ENCODE peak calls at places on chromosomes 1 and 21, in ten cellular contexts. G, Z, M, L, R, Y, F, U, I and T are unnamed samples.

GRCh38 chr1:28927442-28928305 is 13.3 kb downstream of the EPB41 start:
- DNase-seq in L (peak), I (no peak), Y (no peak), U (no peak), F (no peak), G (no peak), Z (no peak), M (no peak), R (no peak), T (peak)

GRCh38 chr1:200907611-200908097 is 13.0 kb downstream of the INAVA start:
- DNase-seq in M (no peak), G (no peak), F (no peak), Y (no peak), L (no peak), Z (no peak), U (no peak), I (no peak), R (no peak), T (no peak)

GRCh38 chr21:25639922-25640670 is 1.0 kb downstream of the JAM2 start:
- DNase-seq in F (peak), Y (peak), L (peak), G (no peak), U (no peak), I (peak), Z (peak), M (no peak), R (peak), T (peak)

GRCh38 chr1:36829066-36829465 is 205.2 kb downstream of the GRIK3 start:
- DNase-seq in L (no peak), Y (no peak), F (no peak), R (no peak), I (no peak), U (no peak), M (no peak), Z (no peak), G (no peak), T (no peak)

GRCh38 chr21:46532080-46532479 is 72.8 kb downstream of the S100B start:
- DNase-seq in Y (no peak), M (peak), G (no peak), R (no peak), F (no peak), Z (no peak), U (no peak), I (no peak), L (no peak), T (no peak)

GRCh38 chr1:6423321-6423999 is 1.1 kb upstream of the ESPN start:
- DNase-seq in R (peak), U (peak), M (peak), Y (peak), I (no peak), L (peak), Z (no peak), G (peak), F (no peak), T (peak)

GRCh38 chr1:15224259-15224869 is 22.7 kb upstream of the FHAD1 start:
- DNase-seq in R (no peak), I (no peak), Z (no peak), G (no peak), U (no peak), F (no peak), L (no peak), M (no peak), Y (no peak), T (no peak)

GRCh38 chr1:39391741-39392679 is 99.4 kb upstream of the BMP8A start:
- DNase-seq in Y (no peak), G (peak), I (no peak), M (no peak), F (peak), L (peak), R (peak), Z (no peak), U (peak), T (peak)

GRCh38 chr1:201530741-201531521 is 8.0 kb upstream of the NAV1 start:
- DNase-seq in M (no peak), F (peak), U (peak), I (peak), Y (peak), R (peak), L (peak), G (peak), Z (peak), T (peak)

GRCh38 chr1:248823517-248824001 is 2.2 kb downstream of the SH3BP5L start:
- DNase-seq in Z (no peak), Y (no peak), U (peak), F (no peak), G (no peak), L (peak), R (no peak), M (no peak), I (no peak), T (no peak)

GRCh38 chr1:159868766-159869165 is 6.3 kb upstream of the VSIG8 start:
- DNase-seq in Z (no peak), M (no peak), G (no peak), I (no peak), R (no peak), F (no peak), L (no peak), Y (no peak), U (no peak), T (no peak)

GRCh38 chr1:44632511-44633072 is 41.7 kb downstream of the TMEM53 start:
- DNase-seq in Z (no peak), M (no peak), R (no peak), Y (no peak), G (peak), I (no peak), U (peak), F (no peak), L (no peak), T (no peak)

GRCh38 chr1:95115708-95116137 is 1.4 kb upstream of the TLCD4 start:
- DNase-seq in Z (no peak), R (no peak), I (no peak), M (no peak), F (no peak), L (no peak), U (peak), Y (no peak), G (no peak), T (no peak)

GRCh38 chr1:114668784-114669561 is 876 bp downstream of the DENND2C start:
- DNase-seq in Z (no peak), I (no peak), U (peak), Y (no peak), M (no peak), G (no peak), F (no peak), L (peak), R (no peak), T (no peak)

GRCh38 chr1:21256776-21257175 is 33.5 kb downstream of the ECE1 start:
- DNase-seq in Z (no peak), R (no peak), G (no peak), M (no peak), I (no peak), U (no peak), L (no peak), Y (no peak), F (no peak), T (no peak)

GRCh38 chr1:21257431-21258135 is 32.7 kb downstream of the ECE1 start:
- DNase-seq in L (no peak), R (no peak), Y (no peak), U (peak), Z (no peak), M (no peak), G (no peak), F (no peak), I (no peak), T (no peak)

GRCh38 chr1:21254335-21254951 is 35.8 kb downstream of the ECE1 start:
- DNase-seq in G (no peak), Y (peak), Z (peak), L (no peak), R (no peak), I (peak), U (no peak), F (peak), M (no peak), T (peak)

GRCh38 chr1:21255943-21256320 is 34.3 kb downstream of the ECE1 start:
- DNase-seq in G (no peak), R (no peak), M (no peak), F (no peak), L (no peak), Y (no peak), Z (no peak), U (no peak), I (no peak), T (no peak)

DNA sequence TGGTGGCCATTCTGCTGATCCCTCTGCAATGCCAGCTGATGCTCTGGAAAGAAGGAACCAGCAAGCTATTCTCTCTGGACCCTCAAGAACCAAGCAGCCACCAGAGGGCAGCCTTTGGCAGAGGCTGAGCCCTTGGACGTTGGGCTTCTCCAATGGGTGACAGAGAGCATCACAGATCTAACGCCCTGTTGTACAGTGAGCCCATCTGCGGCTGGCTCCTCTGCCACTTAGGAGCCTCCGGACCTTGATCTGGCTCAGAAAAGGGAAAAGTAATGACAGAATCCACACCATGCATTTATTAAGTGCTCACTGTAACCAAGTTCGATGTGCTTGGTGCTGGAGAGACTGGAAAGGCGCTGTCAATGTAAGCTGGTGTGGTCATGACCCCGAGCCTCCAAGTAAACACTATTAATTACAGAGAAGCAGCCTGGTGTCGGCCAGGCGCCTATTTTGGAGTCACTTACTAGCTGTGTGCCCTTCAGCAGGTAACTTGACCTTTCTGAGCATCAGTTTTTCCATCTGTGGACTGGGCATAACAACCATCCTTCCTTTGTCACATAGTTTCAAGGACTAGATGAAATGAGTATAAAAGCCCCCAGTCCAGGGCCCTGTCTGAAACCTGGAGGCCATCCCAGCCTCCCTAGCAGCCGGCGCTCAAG is 34.9 kb downstream of the ECE1 start:
- DNase-seq in Z (peak), G (peak), L (peak), U (peak), Y (peak), I (peak), R (peak), M (peak), F (peak), T (peak)
- H3K27ac ChIP-seq in Z (peak), G (no peak), L (peak), U (no peak), Y (no peak), I (peak), R (no peak), M (no peak), F (peak), T (no peak)

GRCh38 chr1:30982937-30983336 is 74.4 kb upstream of the SDC3 start:
- DNase-seq in U (no peak), L (no peak), R (no peak), I (no peak), G (no peak), M (no peak), F (peak), Y (no peak), Z (no peak), T (no peak)
- H3K27ac ChIP-seq in U (no peak), L (no peak), R (peak), I (no peak), G (no peak), M (no peak), F (no peak), Y (no peak), Z (peak), T (no peak)

GRCh38 chr21:30248844-30249243 is 32.9 kb upstream of the CLDN8 start:
- DNase-seq in I (no peak), R (no peak), G (no peak), Z (no peak), U (no peak), L (no peak), M (no peak), Y (no peak), F (no peak), T (no peak)

GRCh38 chr21:30255679-30256078 is 27.1 kb downstream of the KRTAP24-1 start:
- DNase-seq in I (no peak), Y (no peak), L (no peak), M (no peak), G (no peak), F (no peak), R (no peak), U (no peak), Z (no peak), T (no peak)

GRCh38 chr21:30251781-30252180 is 31.0 kb downstream of the KRTAP24-1 start:
- DNase-seq in L (no peak), I (no peak), G (no peak), Y (no peak), Z (no peak), F (no peak), M (no peak), R (no peak), U (peak), T (no peak)

DNA sequence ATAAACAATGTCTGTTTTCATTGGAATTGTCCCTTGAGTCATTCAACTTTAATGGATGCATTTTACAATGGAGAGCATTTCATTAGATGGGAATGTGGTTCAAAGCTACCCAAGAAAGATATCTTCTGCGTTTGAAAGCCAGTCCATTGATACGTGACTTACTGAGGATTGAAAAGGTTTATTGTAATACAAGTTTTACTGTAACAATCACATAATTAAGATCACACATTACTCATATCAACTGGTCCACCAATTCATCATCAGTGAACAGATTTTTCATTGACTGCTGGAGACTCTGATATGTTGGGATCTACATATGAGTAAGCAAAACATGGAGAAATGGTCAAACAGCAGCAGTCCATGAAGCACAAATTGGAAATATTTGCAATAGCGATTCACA is 32.8 kb downstream of the KRTAP24-1 start:
- DNase-seq in M (no peak), F (no peak), Z (no peak), R (no peak), Y (no peak), L (no peak), G (no peak), I (no peak), U (no peak), T (no peak)
- H3K27ac ChIP-seq in M (no peak), F (no peak), Z (no peak), R (no peak), Y (no peak), L (no peak), G (no peak), I (no peak), U (no peak), T (no peak)

GRCh38 chr1:229164338-229164737 is 106.6 kb upstream of the RAB4A start:
- DNase-seq in Z (no peak), I (no peak), L (no peak), G (no peak), R (no peak), Y (peak), M (no peak), U (no peak), F (no peak), T (no peak)
- H3K27ac ChIP-seq in Z (no peak), I (no peak), L (no peak), G (no peak), R (no peak), Y (peak), M (no peak), U (no peak), F (no peak), T (no peak)

DNA sequence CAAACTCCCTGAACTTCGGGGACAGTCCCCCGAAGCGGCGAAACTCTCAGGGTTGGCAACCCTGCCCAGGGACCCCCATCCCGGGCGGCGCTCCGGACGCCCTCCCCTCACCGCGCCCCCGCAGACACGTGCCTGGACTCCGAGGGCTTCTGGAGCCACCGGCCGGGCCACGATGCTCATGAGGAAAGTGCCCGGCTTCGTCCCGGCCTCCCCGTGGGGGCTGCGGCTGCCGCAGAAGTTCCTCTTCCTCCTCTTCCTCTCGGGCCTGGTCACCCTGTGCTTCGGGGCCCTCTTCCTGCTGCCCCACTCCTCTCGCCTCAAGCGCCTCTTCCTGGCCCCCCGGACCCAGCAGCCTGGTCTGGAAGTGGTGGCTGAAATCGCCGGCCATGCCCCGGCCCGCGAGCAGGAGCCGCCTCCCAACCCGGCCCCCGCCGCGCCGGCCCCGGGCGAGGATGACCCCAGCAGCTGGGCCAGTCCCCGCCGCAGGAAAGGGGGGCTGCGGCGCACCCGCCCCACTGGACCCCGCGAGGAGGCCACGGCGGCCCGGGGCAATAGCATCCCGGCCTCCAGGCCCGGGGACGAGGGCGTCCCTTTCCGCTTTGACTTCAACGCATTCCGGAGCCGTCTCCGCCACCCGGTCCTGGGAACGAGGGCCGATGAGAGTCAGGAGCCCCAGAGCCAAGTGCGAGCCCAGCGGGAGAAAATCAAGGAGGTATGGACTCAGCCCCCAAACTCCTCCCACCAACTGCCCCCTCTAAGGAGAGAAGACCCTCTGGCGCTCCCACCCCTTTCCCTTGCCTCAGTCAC is 1.2 kb downstream of the MAN1C1 start:
- DNase-seq in Y (no peak), I (peak), G (no peak), R (peak), L (no peak), M (no peak), F (no peak), U (no peak), Z (peak), T (no peak)
- H3K27ac ChIP-seq in Y (peak), I (no peak), G (no peak), R (no peak), L (no peak), M (peak), F (peak), U (no peak), Z (peak), T (no peak)

GRCh38 chr1:162537216-162537615 is 24.3 kb upstream of the UAP1 start:
- DNase-seq in Y (no peak), M (no peak), G (no peak), U (no peak), F (no peak), Z (no peak), I (no peak), R (no peak), L (peak), T (no peak)
- H3K27ac ChIP-seq in Y (no peak), M (no peak), G (no peak), U (no peak), F (no peak), Z (no peak), I (no peak), R (no peak), L (peak), T (no peak)

DNA sequence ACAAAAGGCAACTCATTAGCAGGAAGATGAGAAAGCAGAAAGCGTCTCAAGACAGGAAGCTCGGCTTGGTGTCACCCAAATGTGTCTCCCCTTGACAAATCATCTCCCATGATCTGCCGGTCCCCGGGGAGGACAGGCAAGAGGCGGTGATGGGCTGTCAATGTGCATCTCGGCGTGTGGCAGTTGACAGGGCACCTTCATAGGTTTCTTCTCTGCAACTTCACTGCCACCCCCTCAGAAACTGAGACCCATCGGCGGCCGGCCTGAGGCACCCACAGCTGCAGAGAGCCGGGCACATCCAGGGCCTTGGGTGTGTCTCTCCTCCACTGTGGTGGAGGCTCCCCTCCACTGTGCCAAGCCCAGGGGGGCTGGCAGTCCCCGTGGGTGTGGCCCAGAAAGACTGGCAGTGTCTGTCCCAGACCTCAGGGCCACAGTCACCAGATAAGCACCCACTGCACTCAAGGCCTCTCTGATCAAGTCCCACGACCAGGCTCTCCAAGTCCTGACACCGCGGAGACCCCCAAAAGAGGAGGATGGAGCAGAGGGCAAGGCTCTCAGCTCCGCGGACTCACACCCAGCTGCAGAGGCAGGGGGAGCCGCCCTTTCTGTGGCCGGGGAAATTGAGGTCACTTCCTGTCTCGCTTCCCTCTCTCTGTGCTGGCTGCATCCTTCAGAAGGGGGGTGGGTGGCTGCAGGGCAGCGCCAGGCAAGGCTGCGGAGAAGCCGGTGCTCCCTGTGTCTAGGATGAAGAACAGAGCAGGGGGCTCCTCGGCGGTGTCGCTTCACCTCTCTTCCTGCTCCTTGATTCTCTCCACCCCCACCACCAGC is 39.6 kb upstream of the LBR start:
- DNase-seq in L (no peak), Y (peak), I (peak), M (peak), G (no peak), Z (peak), F (peak), U (no peak), R (no peak), T (peak)
- H3K27ac ChIP-seq in L (peak), Y (peak), I (no peak), M (peak), G (peak), Z (peak), F (peak), U (no peak), R (no peak), T (no peak)

DNA sequence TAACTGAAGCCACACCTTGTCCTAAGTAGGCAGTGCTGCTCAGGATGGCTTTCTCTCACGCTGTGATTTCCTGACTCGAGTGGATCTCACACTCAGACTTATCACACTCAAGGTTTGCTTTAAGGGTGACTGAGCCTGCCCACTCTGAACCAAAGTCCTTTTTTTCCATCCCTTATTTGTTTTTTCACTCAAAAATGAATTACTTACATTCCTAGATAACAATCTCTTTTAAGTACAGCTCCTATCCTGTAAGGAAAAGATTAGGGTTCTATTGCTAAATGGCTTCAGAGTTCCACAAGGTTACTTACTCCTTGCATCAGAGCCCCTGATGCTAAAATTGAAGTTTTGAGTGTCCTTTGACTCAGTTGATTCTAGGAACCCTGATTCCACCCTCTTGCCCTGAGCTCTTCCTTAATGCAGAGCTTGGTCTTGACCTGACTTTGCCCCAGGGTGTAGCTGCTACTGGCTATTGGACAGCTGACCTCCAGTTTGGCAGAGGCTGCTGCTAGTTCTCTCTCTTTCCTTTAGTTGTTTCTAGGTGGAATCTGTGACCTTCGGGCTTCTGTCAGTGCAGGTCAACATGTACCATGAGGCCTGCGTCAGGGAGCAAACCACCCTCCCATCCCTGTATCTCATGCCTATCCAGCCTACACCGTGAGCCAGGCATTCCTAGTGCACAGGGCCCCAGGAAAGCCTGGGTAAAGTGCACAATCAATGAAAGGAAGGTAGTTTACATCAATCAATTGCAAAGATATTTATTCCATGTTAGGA is 80.1 kb upstream of the CD55 start:
- DNase-seq in I (no peak), Z (no peak), U (no peak), F (no peak), Y (no peak), M (no peak), G (no peak), R (no peak), L (peak), T (no peak)
- H3K27ac ChIP-seq in I (no peak), Z (no peak), U (peak), F (no peak), Y (peak), M (no peak), G (peak), R (no peak), L (no peak), T (no peak)